ENCODE peak calls at places on chromosomes 5 and 9, in ten cellular contexts. M, O, Z, C, S, G, Q, N, X and J are unnamed samples.

GRCh38 chr5:157143127-157143959 is 678 bp upstream of the MED7 start:
- DNase-seq in M (peak), O (peak), Z (peak), C (peak), S (peak), G (no peak), Q (no peak), N (peak), X (peak), J (no peak)

GRCh38 chr5:53607896-53608295 is 47.5 kb downstream of the NDUFS4 start:
- DNase-seq in M (no peak), O (peak), Z (no peak), C (no peak), S (no peak), G (no peak), Q (peak), N (no peak), X (no peak), J (no peak)

GRCh38 chr5:109496112-109496511 is 86.3 kb upstream of the PJA2 start:
- DNase-seq in M (no peak), O (no peak), Z (no peak), C (no peak), S (no peak), G (peak), Q (no peak), N (no peak), X (no peak), J (no peak)

GRCh38 chr9:133727876-133728441 is 10.2 kb downstream of the SARDH start:
- DNase-seq in M (no peak), O (no peak), Z (no peak), C (peak), S (no peak), G (no peak), Q (no peak), N (no peak), X (peak), J (no peak)

GRCh38 chr5:6220346-6221088 is 157.8 kb downstream of the MED10 start:
- DNase-seq in M (no peak), O (peak), Z (no peak), C (no peak), S (no peak), G (peak), Q (no peak), N (no peak), X (no peak), J (no peak)

GRCh38 chr5:57983426-57983825 is 476.5 kb downstream of the PLK2 start:
- DNase-seq in M (no peak), O (no peak), Z (no peak), C (no peak), S (no peak), G (no peak), Q (no peak), N (no peak), X (no peak), J (no peak)

GRCh38 chr9:114722363-114722695 is 40.3 kb upstream of the TEX48 start:
- DNase-seq in M (no peak), O (no peak), Z (no peak), C (no peak), S (no peak), G (no peak), Q (no peak), N (peak), X (no peak), J (no peak)

GRCh38 chr9:131270171-131271015 is 5.9 kb downstream of the FAM78A start:
- DNase-seq in M (no peak), O (no peak), Z (no peak), C (peak), S (peak), G (no peak), Q (no peak), N (no peak), X (peak), J (no peak)

GRCh38 chr5:103646698-103647614 is 84.4 kb upstream of the NUDT12 start:
- DNase-seq in M (no peak), O (no peak), Z (no peak), C (no peak), S (no peak), G (no peak), Q (no peak), N (no peak), X (no peak), J (no peak)

GRCh38 chr9:102461441-102461840 is 533.7 kb upstream of the CYLC2 start:
- DNase-seq in M (no peak), O (no peak), Z (no peak), C (no peak), S (no peak), G (no peak), Q (no peak), N (no peak), X (no peak), J (no peak)

GRCh38 chr9:122180633-122181032 is 20.9 kb downstream of the MORN5 start:
- DNase-seq in M (no peak), O (peak), Z (no peak), C (no peak), S (no peak), G (peak), Q (peak), N (peak), X (no peak), J (no peak)

GRCh38 chr9:114275246-114275994 is 47.5 kb upstream of the ORM1 start:
- DNase-seq in M (no peak), O (no peak), Z (no peak), C (peak), S (no peak), G (no peak), Q (no peak), N (peak), X (no peak), J (no peak)

GRCh38 chr9:121598167-121599000 is 53.0 kb upstream of the DAB2IP start:
- DNase-seq in M (peak), O (peak), Z (no peak), C (peak), S (peak), G (peak), Q (peak), N (peak), X (no peak), J (no peak)

GRCh38 chr9:119091074-119091473 is 278.2 kb downstream of the BRINP1 start:
- DNase-seq in M (no peak), O (no peak), Z (no peak), C (no peak), S (no peak), G (no peak), Q (no peak), N (peak), X (no peak), J (no peak)

GRCh38 chr9:83981126-83981871 is 694 bp downstream of the RMI1 start:
- DNase-seq in M (peak), O (no peak), Z (peak), C (no peak), S (peak), G (peak), Q (no peak), N (peak), X (no peak), J (peak)

DNA sequence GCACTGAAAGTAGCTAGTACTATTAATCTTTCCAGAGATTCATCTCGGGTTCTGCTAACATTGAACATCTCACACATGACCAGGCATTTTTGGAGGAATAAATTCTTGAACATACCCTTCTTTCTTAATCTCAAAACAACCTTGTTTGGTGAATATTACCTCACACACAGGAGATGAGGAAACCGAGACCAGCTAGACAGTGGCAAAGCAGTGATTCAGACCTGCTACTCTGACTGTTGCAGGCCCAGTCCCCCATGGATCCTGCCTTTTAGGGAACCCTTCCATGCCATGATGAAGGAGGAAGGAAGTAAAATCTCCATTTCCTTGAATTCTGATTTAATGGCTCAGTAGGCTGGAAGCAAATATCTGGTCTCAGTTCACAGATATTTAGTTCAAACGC is 2.6 kb downstream of the PCSK5 start:
- DNase-seq in M (no peak), O (no peak), Z (no peak), C (peak), S (no peak), G (no peak), Q (no peak), N (peak), X (no peak), J (no peak)
- H3K4me3 ChIP-seq in M (peak), O (peak), Z (no peak), C (no peak), S (peak), G (peak), Q (no peak), N (no peak), X (peak), J (no peak)

GRCh38 chr5:162607879-162608278 is 540.3 kb downstream of the GABRG2 start:
- DNase-seq in M (no peak), O (no peak), Z (no peak), C (no peak), S (no peak), G (no peak), Q (no peak), N (no peak), X (no peak), J (no peak)
- TF ChIP-seq CTCF in M (no peak), O (no peak), Z (peak), C (no peak), S (no peak), G (peak), Q (no peak), N (no peak), X (no peak), J (no peak)

GRCh38 chr5:140711794-140712193 is 11.5 kb downstream of the ZMAT2 start:
- DNase-seq in M (no peak), O (no peak), Z (no peak), C (no peak), S (no peak), G (no peak), Q (no peak), N (no peak), X (no peak), J (no peak)
- H3K4me3 ChIP-seq in M (no peak), O (no peak), Z (peak), C (no peak), S (no peak), G (no peak), Q (no peak), N (no peak), X (no peak), J (no peak)

GRCh38 chr5:140635291-140636257 is 2.6 kb upstream of the CD14 start:
- DNase-seq in M (no peak), O (no peak), Z (no peak), C (peak), S (no peak), G (no peak), Q (no peak), N (no peak), X (no peak), J (no peak)
- TF ChIP-seq CTCF in M (no peak), O (no peak), Z (no peak), C (no peak), S (no peak), G (no peak), Q (no peak), N (no peak), X (no peak), J (no peak)

DNA sequence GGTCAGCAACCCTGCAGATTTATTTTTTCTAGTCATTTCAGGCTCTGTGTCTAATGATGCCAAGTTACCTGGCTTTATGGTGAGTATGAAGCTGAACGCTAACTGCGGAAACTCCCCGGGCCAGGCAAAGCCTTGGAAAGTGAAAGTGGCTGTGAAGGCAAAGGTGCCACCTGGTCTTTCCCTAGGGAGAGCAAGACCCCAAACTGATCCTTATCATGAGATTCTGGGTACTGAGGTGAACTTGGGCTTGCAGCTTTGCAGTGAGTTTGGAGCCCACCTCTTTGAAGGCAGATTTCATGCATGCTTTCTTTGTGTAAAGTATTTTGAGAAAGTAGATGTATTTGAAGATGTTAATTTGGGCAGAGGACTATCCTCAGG is 63.3 kb downstream of the CARTPT start:
- DNase-seq in M (no peak), O (no peak), Z (no peak), C (no peak), S (no peak), G (no peak), Q (no peak), N (no peak), X (no peak), J (no peak)
- H3K4me3 ChIP-seq in M (no peak), O (no peak), Z (no peak), C (no peak), S (no peak), G (no peak), Q (no peak), N (no peak), X (no peak), J (no peak)

GRCh38 chr9:92722386-92723298 is 42.0 kb downstream of the BICD2 start:
- DNase-seq in M (no peak), O (no peak), Z (no peak), C (peak), S (peak), G (no peak), Q (no peak), N (no peak), X (no peak), J (no peak)

GRCh38 chr9:92721548-92721947 is 43.1 kb downstream of the BICD2 start:
- DNase-seq in M (no peak), O (no peak), Z (no peak), C (peak), S (no peak), G (no peak), Q (no peak), N (no peak), X (no peak), J (no peak)

GRCh38 chr9:92724528-92725265 is 39.9 kb downstream of the BICD2 start:
- DNase-seq in M (no peak), O (no peak), Z (no peak), C (peak), S (no peak), G (no peak), Q (no peak), N (no peak), X (no peak), J (no peak)

GRCh38 chr9:92723801-92724323 is 40.8 kb downstream of the BICD2 start:
- DNase-seq in M (no peak), O (no peak), Z (no peak), C (peak), S (peak), G (no peak), Q (no peak), N (no peak), X (no peak), J (no peak)

DNA sequence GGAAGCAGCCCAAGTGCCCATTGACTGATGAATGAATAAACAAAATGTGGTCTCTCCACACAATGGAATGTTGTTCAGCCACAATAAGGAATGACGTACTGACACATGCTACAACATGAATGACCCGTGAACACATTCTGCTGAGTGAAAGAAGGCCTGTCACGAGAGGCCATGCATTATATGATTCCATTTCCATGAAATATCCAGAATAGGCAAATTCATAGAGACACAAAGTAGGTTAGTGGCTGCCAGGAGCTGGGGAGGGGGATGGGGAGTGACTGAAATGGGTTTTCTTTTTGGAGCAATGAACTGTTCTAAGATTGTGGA is 41.4 kb downstream of the BICD2 start:
- DNase-seq in M (peak), O (peak), Z (no peak), C (peak), S (peak), G (no peak), Q (no peak), N (peak), X (no peak), J (no peak)
- TF ChIP-seq CTCF in M (no peak), O (no peak), Z (no peak), C (no peak), S (no peak), G (no peak), Q (no peak), N (no peak), X (no peak), J (no peak)

GRCh38 chr5:76718381-76718832 is 2.5 kb downstream of the F2R start:
- DNase-seq in M (no peak), O (no peak), Z (no peak), C (no peak), S (peak), G (no peak), Q (no peak), N (no peak), X (no peak), J (no peak)
- H3K4me3 ChIP-seq in M (no peak), O (peak), Z (no peak), C (no peak), S (peak), G (no peak), Q (no peak), N (no peak), X (no peak), J (no peak)

GRCh38 chr9:12723409-12724028 is 30.3 kb downstream of the TYRP1 start:
- DNase-seq in M (no peak), O (no peak), Z (peak), C (no peak), S (no peak), G (no peak), Q (no peak), N (peak), X (no peak), J (no peak)
- TF ChIP-seq CTCF in M (peak), O (peak), Z (peak), C (no peak), S (peak), G (peak), Q (peak), N (peak), X (no peak), J (peak)

GRCh38 chr5:150496098-150496497 is 11.8 kb upstream of the NDST1 start:
- DNase-seq in M (no peak), O (no peak), Z (no peak), C (no peak), S (no peak), G (no peak), Q (no peak), N (no peak), X (no peak), J (no peak)

GRCh38 chr5:150497989-150498317 is 10.0 kb upstream of the NDST1 start:
- DNase-seq in M (no peak), O (no peak), Z (no peak), C (no peak), S (no peak), G (no peak), Q (no peak), N (no peak), X (no peak), J (no peak)

GRCh38 chr5:150496534-150496933 is 11.4 kb upstream of the NDST1 start:
- DNase-seq in M (no peak), O (no peak), Z (no peak), C (no peak), S (peak), G (no peak), Q (no peak), N (no peak), X (no peak), J (no peak)

GRCh38 chr5:150498501-150498900 is 9.4 kb upstream of the NDST1 start:
- DNase-seq in M (no peak), O (no peak), Z (no peak), C (no peak), S (no peak), G (no peak), Q (no peak), N (no peak), X (no peak), J (no peak)

GRCh38 chr5:150497274-150497988 is 10.5 kb upstream of the NDST1 start:
- DNase-seq in M (peak), O (no peak), Z (no peak), C (peak), S (no peak), G (peak), Q (no peak), N (peak), X (no peak), J (no peak)
- H3K4me3 ChIP-seq in M (no peak), O (no peak), Z (no peak), C (no peak), S (no peak), G (no peak), Q (peak), N (peak), X (no peak), J (no peak)

DNA sequence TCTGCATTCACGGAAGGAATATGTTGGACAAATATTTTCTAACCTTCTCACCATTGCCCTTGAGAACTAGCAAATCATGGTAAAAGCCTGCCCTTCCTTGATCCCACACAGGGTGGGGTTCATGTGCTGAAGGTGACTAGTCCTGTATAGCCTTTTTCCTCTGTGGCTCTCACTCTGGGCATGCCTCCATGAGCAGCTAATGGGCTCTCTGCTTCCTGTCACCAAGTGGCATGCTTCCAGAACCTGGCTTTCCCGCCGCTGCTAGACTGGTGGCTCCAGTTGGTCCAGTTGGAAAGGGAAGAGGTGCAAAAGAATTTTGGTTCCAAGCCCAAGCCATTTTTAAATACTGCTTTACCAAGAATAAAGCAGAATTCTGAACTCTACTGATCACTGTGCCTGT is 35.5 kb downstream of the FBXO10 start:
- DNase-seq in M (peak), O (no peak), Z (no peak), C (no peak), S (peak), G (no peak), Q (no peak), N (peak), X (no peak), J (peak)
- TF ChIP-seq CTCF in M (no peak), O (no peak), Z (no peak), C (no peak), S (no peak), G (no peak), Q (no peak), N (no peak), X (no peak), J (peak)